ENCODE peak calls at places on chromosomes 2 and 18, in six cellular contexts. K, E, V, S, P and Z are unnamed samples. For H3K9me2, the result is how much of the 10 kb centered on the place peaks cover.

GRCh38 chr2:223888251-223888650 is 50.9 kb upstream of the AP1S3 start:
- DNase-seq in K (no peak), E (no peak), V (no peak), S (no peak), P (no peak), Z (no peak)

GRCh38 chr18:66867653-66868052 is 263.8 kb upstream of the CDH19 start:
- DNase-seq in K (no peak), E (no peak), V (no peak), S (no peak), P (no peak), Z (no peak)

GRCh38 chr18:75083131-75083530 is 125.8 kb downstream of the PTGR3 start:
- DNase-seq in K (no peak), E (no peak), V (no peak), S (no peak), P (no peak), Z (no peak)

GRCh38 chr2:97747716-97748115 is 34.3 kb downstream of the ZAP70 start:
- DNase-seq in K (peak), E (no peak), V (no peak), S (no peak), P (no peak), Z (no peak)

GRCh38 chr18:8771930-8772329 is 66.6 kb downstream of the MTCL1 start:
- DNase-seq in K (peak), E (no peak), V (no peak), S (no peak), P (no peak), Z (no peak)

GRCh38 chr2:38909872-38910271 is 20.2 kb downstream of the ARHGEF33 start:
- DNase-seq in K (no peak), E (no peak), V (no peak), S (no peak), P (no peak), Z (no peak)

GRCh38 chr18:22136395-22136794 is 33.0 kb upstream of the GATA6 start:
- DNase-seq in K (peak), E (no peak), V (no peak), S (no peak), P (no peak), Z (no peak)

GRCh38 chr2:194714541-194714940 is 942.5 kb upstream of the SLC39A10 start:
- DNase-seq in K (no peak), E (no peak), V (no peak), S (no peak), P (no peak), Z (no peak)

GRCh38 chr2:231914077-231914690 is 12.0 kb downstream of the NPPC start:
- DNase-seq in K (no peak), E (no peak), V (no peak), S (no peak), P (no peak), Z (no peak)

GRCh38 chr18:61998957-61999356 is 106.2 kb upstream of the RNF152 start:
- DNase-seq in K (peak), E (no peak), V (no peak), S (no peak), P (no peak), Z (no peak)

GRCh38 chr18:27780061-27780740 is 396.7 kb downstream of the CDH2 start:
- DNase-seq in K (peak), E (no peak), V (no peak), S (no peak), P (no peak), Z (no peak)

GRCh38 chr2:94979406-94980375 is 45.8 kb upstream of the MAL start:
- DNase-seq in K (no peak), E (no peak), V (no peak), S (no peak), P (no peak), Z (no peak)

GRCh38 chr2:2263196-2263829 is 67.8 kb downstream of the MYT1L start:
- DNase-seq in K (no peak), E (no peak), V (no peak), S (no peak), P (no peak), Z (no peak)

GRCh38 chr2:183112575-183112974 is 11.7 kb upstream of the NUP35 start:
- DNase-seq in K (no peak), E (no peak), V (no peak), S (no peak), P (no peak), Z (no peak)

GRCh38 chr2:136874258-136874657 is 108.9 kb downstream of the THSD7B start:
- DNase-seq in K (peak), E (no peak), V (peak), S (no peak), P (peak), Z (peak)

GRCh38 chr2:110114801-110115200 is 821 bp downstream of the MALL start:
- DNase-seq in K (peak), E (no peak), V (no peak), S (peak), P (no peak), Z (no peak)
- H3K4me3 ChIP-seq in K (peak), E (peak), V (no peak), S (peak), P (peak), Z (no peak)

GRCh38 chr2:80969900-80970299 is 665.3 kb upstream of the LRRTM1 start:
- DNase-seq in K (no peak), E (no peak), V (no peak), S (no peak), P (no peak), Z (no peak)

GRCh38 chr2:80968450-80968849 is 663.9 kb upstream of the LRRTM1 start:
- DNase-seq in K (no peak), E (no peak), V (peak), S (no peak), P (peak), Z (no peak)
- H3K9me2 ChIP-seq in K (under half), E (under half), V (under half), S (under half), P (under half), Z (under half)

GRCh38 chr2:73067043-73067442 is 4.5 kb downstream of the SFXN5 start:
- DNase-seq in K (no peak), E (no peak), V (no peak), S (no peak), P (no peak), Z (no peak)

GRCh38 chr2:73069041-73069854 is 2.3 kb downstream of the SFXN5 start:
- DNase-seq in K (peak), E (no peak), V (no peak), S (no peak), P (no peak), Z (no peak)

GRCh38 chr2:73070651-73071451 is 661 bp downstream of the SFXN5 start:
- DNase-seq in K (peak), E (peak), V (peak), S (peak), P (peak), Z (peak)

GRCh38 chr2:73069855-73070650 is 1.5 kb downstream of the SFXN5 start:
- DNase-seq in K (peak), E (no peak), V (no peak), S (no peak), P (no peak), Z (no peak)

GRCh38 chr2:73068147-73068546 is 3.4 kb downstream of the SFXN5 start:
- DNase-seq in K (no peak), E (no peak), V (no peak), S (no peak), P (no peak), Z (no peak)
- H3K4me3 ChIP-seq in K (no peak), E (no peak), V (no peak), S (no peak), P (no peak), Z (no peak)

DNA sequence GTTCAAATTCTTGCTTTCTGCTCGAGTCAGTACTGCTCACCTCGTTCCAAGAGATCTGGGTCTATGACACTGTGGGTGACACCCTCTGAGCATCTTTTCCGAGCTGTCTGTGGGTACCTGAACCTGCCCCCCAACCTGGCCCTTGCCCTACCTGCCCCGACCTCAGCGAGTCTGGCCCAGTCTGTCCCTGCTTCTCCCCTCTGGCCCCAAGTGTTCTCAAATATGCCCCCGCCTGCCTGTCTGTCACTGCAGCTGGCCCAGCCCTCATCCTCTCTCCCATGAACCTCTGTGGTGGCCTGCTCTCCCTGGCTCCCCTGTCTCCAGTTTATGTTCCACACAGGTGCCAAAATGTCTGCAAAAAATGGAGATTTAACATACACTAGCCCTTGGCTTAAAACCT is 11.8 kb downstream of the IL1R1 start:
- DNase-seq in K (no peak), E (no peak), V (no peak), S (no peak), P (no peak), Z (no peak)
- H3K9me2 ChIP-seq in K (under half), E (under half), V (under half), S (under half), P (under half), Z (under half)